ENCODE peak calls at places on chromosomes 13 and 19, in ten cellular contexts. One of them, this sample, is unnamed.

GRCh38 chr19:51342631-51343569 is 961 bp upstream of the VSIG10L start:
- DNase-seq in lower lobe of right lung: no peak
- DNase-seq in OCI-LY7: no peak
- DNase-seq in endothelial cell of umbilical vein: no peak
- DNase-seq in heart right ventricle: no peak
- DNase-seq in GM12865: no peak
- DNase-seq in prostate gland: no peak
- DNase-seq in BE2C: no peak
- DNase-seq in brain microvascular endothelial cell: no peak
- DNase-seq in gastrocnemius medialis: no peak
- DNase-seq in this sample: no peak

GRCh38 chr13:37657134-37657533 is 58.6 kb upstream of the POSTN start:
- DNase-seq in BE2C: no peak
- DNase-seq in brain microvascular endothelial cell: peak
- DNase-seq in gastrocnemius medialis: no peak
- DNase-seq in GM12865: no peak
- DNase-seq in prostate gland: no peak
- DNase-seq in endothelial cell of umbilical vein: peak
- DNase-seq in OCI-LY7: no peak
- DNase-seq in heart right ventricle: no peak
- DNase-seq in lower lobe of right lung: no peak
- DNase-seq in this sample: peak

GRCh38 chr13:24270639-24271131 is 38.7 kb upstream of the C1QTNF9 start:
- DNase-seq in lower lobe of right lung: peak
- DNase-seq in prostate gland: no peak
- DNase-seq in OCI-LY7: no peak
- DNase-seq in brain microvascular endothelial cell: peak
- DNase-seq in heart right ventricle: peak
- DNase-seq in endothelial cell of umbilical vein: peak
- DNase-seq in GM12865: peak
- DNase-seq in gastrocnemius medialis: peak
- DNase-seq in BE2C: no peak
- DNase-seq in this sample: no peak

GRCh38 chr19:48858984-48859710 is 9.3 kb downstream of the PLEKHA4 start:
- DNase-seq in brain microvascular endothelial cell: no peak
- DNase-seq in gastrocnemius medialis: no peak
- DNase-seq in BE2C: no peak
- DNase-seq in prostate gland: no peak
- DNase-seq in endothelial cell of umbilical vein: no peak
- DNase-seq in OCI-LY7: peak
- DNase-seq in heart right ventricle: no peak
- DNase-seq in GM12865: peak
- DNase-seq in lower lobe of right lung: peak
- DNase-seq in this sample: no peak

GRCh38 chr13:88450515-88450914 is 779.3 kb downstream of the SLITRK5 start:
- DNase-seq in OCI-LY7: no peak
- DNase-seq in BE2C: no peak
- DNase-seq in GM12865: no peak
- DNase-seq in endothelial cell of umbilical vein: no peak
- DNase-seq in lower lobe of right lung: no peak
- DNase-seq in prostate gland: no peak
- DNase-seq in heart right ventricle: no peak
- DNase-seq in gastrocnemius medialis: no peak
- DNase-seq in brain microvascular endothelial cell: no peak
- DNase-seq in this sample: no peak

GRCh38 chr19:3285647-3286176 is 61.3 kb downstream of the CELF5 start:
- DNase-seq in endothelial cell of umbilical vein: no peak
- DNase-seq in prostate gland: no peak
- DNase-seq in brain microvascular endothelial cell: no peak
- DNase-seq in BE2C: peak
- DNase-seq in lower lobe of right lung: no peak
- DNase-seq in gastrocnemius medialis: no peak
- DNase-seq in OCI-LY7: no peak
- DNase-seq in GM12865: no peak
- DNase-seq in heart right ventricle: no peak
- DNase-seq in this sample: no peak

GRCh38 chr13:24923305-24923640 is 159.3 kb downstream of the RNF17 start:
- DNase-seq in OCI-LY7: peak
- DNase-seq in endothelial cell of umbilical vein: no peak
- DNase-seq in heart right ventricle: peak
- DNase-seq in gastrocnemius medialis: no peak
- DNase-seq in prostate gland: no peak
- DNase-seq in GM12865: peak
- DNase-seq in lower lobe of right lung: no peak
- DNase-seq in brain microvascular endothelial cell: peak
- DNase-seq in BE2C: no peak
- DNase-seq in this sample: peak

GRCh38 chr13:26968431-26969335 is 202.9 kb downstream of the USP12 start:
- DNase-seq in OCI-LY7: no peak
- DNase-seq in gastrocnemius medialis: no peak
- DNase-seq in heart right ventricle: no peak
- DNase-seq in prostate gland: no peak
- DNase-seq in BE2C: peak
- DNase-seq in brain microvascular endothelial cell: peak
- DNase-seq in lower lobe of right lung: peak
- DNase-seq in endothelial cell of umbilical vein: no peak
- DNase-seq in GM12865: no peak
- DNase-seq in this sample: no peak

GRCh38 chr19:4206818-4207484 is 22.4 kb upstream of the EBI3 start:
- DNase-seq in prostate gland: no peak
- DNase-seq in BE2C: no peak
- DNase-seq in gastrocnemius medialis: no peak
- DNase-seq in lower lobe of right lung: no peak
- DNase-seq in GM12865: peak
- DNase-seq in brain microvascular endothelial cell: no peak
- DNase-seq in OCI-LY7: peak
- DNase-seq in endothelial cell of umbilical vein: no peak
- DNase-seq in heart right ventricle: no peak
- DNase-seq in this sample: no peak

GRCh38 chr13:98307744-98308524 is 130.9 kb upstream of the RNF113B start:
- DNase-seq in OCI-LY7: no peak
- DNase-seq in heart right ventricle: peak
- DNase-seq in gastrocnemius medialis: no peak
- DNase-seq in brain microvascular endothelial cell: no peak
- DNase-seq in lower lobe of right lung: no peak
- DNase-seq in endothelial cell of umbilical vein: no peak
- DNase-seq in GM12865: no peak
- DNase-seq in prostate gland: no peak
- DNase-seq in BE2C: no peak
- DNase-seq in this sample: no peak

GRCh38 chr19:6509118-6509971 is 7.2 kb upstream of the TUBB4A start:
- DNase-seq in lower lobe of right lung: peak
- DNase-seq in OCI-LY7: no peak
- DNase-seq in brain microvascular endothelial cell: no peak
- DNase-seq in heart right ventricle: no peak
- DNase-seq in prostate gland: no peak
- DNase-seq in BE2C: no peak
- DNase-seq in GM12865: no peak
- DNase-seq in gastrocnemius medialis: peak
- DNase-seq in endothelial cell of umbilical vein: no peak
- DNase-seq in this sample: no peak

GRCh38 chr19:6412111-6412999 is 12.3 kb downstream of the KHSRP start:
- DNase-seq in gastrocnemius medialis: no peak
- DNase-seq in endothelial cell of umbilical vein: no peak
- DNase-seq in BE2C: peak
- DNase-seq in OCI-LY7: peak
- DNase-seq in brain microvascular endothelial cell: peak
- DNase-seq in GM12865: peak
- DNase-seq in prostate gland: peak
- DNase-seq in heart right ventricle: no peak
- DNase-seq in lower lobe of right lung: no peak
- DNase-seq in this sample: no peak

GRCh38 chr13:39038569-39038898 is 278 bp downstream of the NHLRC3 start:
- DNase-seq in OCI-LY7: peak
- DNase-seq in prostate gland: no peak
- DNase-seq in gastrocnemius medialis: no peak
- DNase-seq in endothelial cell of umbilical vein: no peak
- DNase-seq in brain microvascular endothelial cell: no peak
- DNase-seq in heart right ventricle: no peak
- DNase-seq in GM12865: peak
- DNase-seq in lower lobe of right lung: no peak
- DNase-seq in BE2C: no peak
- DNase-seq in this sample: no peak

GRCh38 chr19:31319465-31319864 is 29.8 kb downstream of the TSHZ3 start:
- DNase-seq in BE2C: no peak
- DNase-seq in OCI-LY7: no peak
- DNase-seq in heart right ventricle: no peak
- DNase-seq in prostate gland: no peak
- DNase-seq in gastrocnemius medialis: no peak
- DNase-seq in brain microvascular endothelial cell: no peak
- DNase-seq in endothelial cell of umbilical vein: no peak
- DNase-seq in lower lobe of right lung: no peak
- DNase-seq in GM12865: no peak
- DNase-seq in this sample: no peak

GRCh38 chr19:19342086-19343015 is 21.7 kb downstream of the MAU2 start:
- DNase-seq in OCI-LY7: peak
- DNase-seq in prostate gland: peak
- DNase-seq in gastrocnemius medialis: peak
- DNase-seq in lower lobe of right lung: peak
- DNase-seq in GM12865: peak
- DNase-seq in BE2C: peak
- DNase-seq in heart right ventricle: peak
- DNase-seq in endothelial cell of umbilical vein: peak
- DNase-seq in brain microvascular endothelial cell: peak
- DNase-seq in this sample: no peak

DNA sequence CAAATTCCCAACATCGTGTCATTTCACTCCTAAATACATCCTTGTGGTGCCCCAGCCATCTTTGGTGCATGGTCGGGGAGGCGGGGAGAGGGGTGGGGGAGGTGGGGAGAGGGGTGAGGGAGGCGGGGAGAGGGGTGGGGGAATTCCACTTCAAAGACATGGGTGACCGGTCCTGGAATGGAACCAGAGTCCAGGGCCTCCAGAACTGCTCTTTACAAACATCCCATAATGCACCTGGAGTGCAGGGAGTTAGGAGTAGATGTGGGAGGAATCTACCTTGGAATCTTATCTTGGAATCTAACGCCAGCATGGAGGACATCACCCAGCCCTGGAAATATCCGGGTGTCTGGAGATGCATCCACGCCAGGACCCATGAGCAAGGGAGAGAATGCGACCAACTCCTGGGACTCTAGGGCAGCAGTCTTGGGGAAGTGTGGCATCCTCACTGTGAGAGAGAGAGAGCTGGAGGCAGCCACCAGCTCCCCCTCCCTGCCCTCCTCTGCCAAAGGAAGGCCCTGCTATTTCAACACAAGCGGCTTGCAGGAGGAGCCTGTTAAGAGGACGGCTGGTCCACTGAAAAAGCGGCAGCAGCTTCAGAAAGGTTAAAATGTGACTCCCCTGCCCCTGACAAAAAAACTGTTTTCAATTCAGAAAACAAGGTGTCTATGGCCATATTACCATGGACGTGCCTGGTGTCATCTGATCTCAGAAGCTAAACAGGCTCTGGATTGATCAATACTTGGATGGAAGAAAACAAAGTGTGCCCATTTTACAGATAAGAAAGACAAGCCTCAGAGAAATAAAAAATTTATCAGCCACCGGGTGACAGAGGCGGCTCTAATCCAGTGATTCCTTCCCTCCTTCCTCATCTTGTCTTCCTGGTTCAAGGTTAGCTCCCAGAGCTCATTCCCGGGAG is 211.7 kb downstream of the UQCRFS1 start:
- DNase-seq in brain microvascular endothelial cell: no peak
- DNase-seq in BE2C: no peak
- DNase-seq in GM12865: no peak
- DNase-seq in prostate gland: no peak
- DNase-seq in endothelial cell of umbilical vein: no peak
- DNase-seq in lower lobe of right lung: no peak
- DNase-seq in OCI-LY7: no peak
- DNase-seq in gastrocnemius medialis: no peak
- DNase-seq in heart right ventricle: no peak
- DNase-seq in this sample: no peak
- H3K4me3 ChIP-seq in brain microvascular endothelial cell: no peak
- H3K4me3 ChIP-seq in BE2C: no peak
- H3K4me3 ChIP-seq in GM12865: no peak
- H3K4me3 ChIP-seq in prostate gland: no peak
- H3K4me3 ChIP-seq in endothelial cell of umbilical vein: no peak
- H3K4me3 ChIP-seq in lower lobe of right lung: no peak
- H3K4me3 ChIP-seq in OCI-LY7: no peak
- H3K4me3 ChIP-seq in gastrocnemius medialis: no peak
- H3K4me3 ChIP-seq in heart right ventricle: no peak
- H3K4me3 ChIP-seq in this sample: no peak

GRCh38 chr13:93847162-93847561 is 620.6 kb downstream of the GPC6 start:
- DNase-seq in prostate gland: no peak
- DNase-seq in GM12865: peak
- DNase-seq in OCI-LY7: no peak
- DNase-seq in endothelial cell of umbilical vein: no peak
- DNase-seq in BE2C: no peak
- DNase-seq in gastrocnemius medialis: no peak
- DNase-seq in brain microvascular endothelial cell: peak
- DNase-seq in heart right ventricle: no peak
- DNase-seq in lower lobe of right lung: no peak
- DNase-seq in this sample: peak
- TF ChIP-seq CTCF in prostate gland: no peak
- TF ChIP-seq CTCF in GM12865: no peak
- TF ChIP-seq CTCF in OCI-LY7: no peak
- TF ChIP-seq CTCF in endothelial cell of umbilical vein: no peak
- TF ChIP-seq CTCF in BE2C: no peak
- TF ChIP-seq CTCF in gastrocnemius medialis: no peak
- TF ChIP-seq CTCF in brain microvascular endothelial cell: no peak
- TF ChIP-seq CTCF in heart right ventricle: no peak
- TF ChIP-seq CTCF in lower lobe of right lung: no peak
- TF ChIP-seq CTCF in this sample: no peak

DNA sequence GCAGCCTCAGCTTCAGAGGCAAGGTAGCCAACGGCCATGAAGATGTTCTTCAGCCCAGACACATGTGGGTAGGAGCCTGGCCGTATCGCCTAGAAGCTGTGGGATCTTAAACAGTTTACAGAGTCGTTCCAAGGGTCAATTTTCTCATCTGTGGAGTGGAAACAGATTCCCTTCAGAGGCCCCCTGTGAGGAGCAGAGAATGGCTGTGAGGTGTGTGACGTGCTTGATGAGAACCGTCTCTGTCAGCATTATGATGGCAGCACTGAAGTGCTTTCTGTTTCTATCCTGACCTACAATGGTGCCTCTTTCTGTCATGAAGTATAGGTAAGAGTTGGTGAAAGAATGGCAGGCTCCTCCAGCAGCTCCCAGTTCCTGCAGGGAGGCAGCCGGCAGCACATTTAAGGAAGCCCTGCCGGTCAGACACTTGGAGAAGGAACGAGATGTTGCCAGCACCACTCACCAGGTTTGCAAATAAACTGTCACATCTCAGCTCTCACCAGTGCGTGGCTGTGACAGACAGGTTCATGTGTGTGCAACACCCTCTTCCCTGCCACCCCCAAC is 277.3 kb downstream of the FOXO1 start:
- DNase-seq in heart right ventricle: no peak
- DNase-seq in gastrocnemius medialis: no peak
- DNase-seq in lower lobe of right lung: no peak
- DNase-seq in OCI-LY7: peak
- DNase-seq in GM12865: peak
- DNase-seq in BE2C: no peak
- DNase-seq in prostate gland: no peak
- DNase-seq in endothelial cell of umbilical vein: no peak
- DNase-seq in brain microvascular endothelial cell: no peak
- DNase-seq in this sample: no peak
- H3K4me3 ChIP-seq in heart right ventricle: no peak
- H3K4me3 ChIP-seq in gastrocnemius medialis: no peak
- H3K4me3 ChIP-seq in lower lobe of right lung: peak
- H3K4me3 ChIP-seq in OCI-LY7: peak
- H3K4me3 ChIP-seq in GM12865: peak
- H3K4me3 ChIP-seq in BE2C: no peak
- H3K4me3 ChIP-seq in prostate gland: no peak
- H3K4me3 ChIP-seq in endothelial cell of umbilical vein: no peak
- H3K4me3 ChIP-seq in brain microvascular endothelial cell: no peak
- H3K4me3 ChIP-seq in this sample: no peak

GRCh38 chr13:20776751-20777150 is 3.0 kb upstream of the EEF1AKMT1 start:
- DNase-seq in GM12865: no peak
- DNase-seq in OCI-LY7: no peak
- DNase-seq in brain microvascular endothelial cell: no peak
- DNase-seq in heart right ventricle: no peak
- DNase-seq in endothelial cell of umbilical vein: no peak
- DNase-seq in BE2C: no peak
- DNase-seq in gastrocnemius medialis: no peak
- DNase-seq in lower lobe of right lung: no peak
- DNase-seq in prostate gland: no peak
- DNase-seq in this sample: no peak
- TF ChIP-seq CTCF in GM12865: no peak
- TF ChIP-seq CTCF in OCI-LY7: peak
- TF ChIP-seq CTCF in brain microvascular endothelial cell: no peak
- TF ChIP-seq CTCF in heart right ventricle: no peak
- TF ChIP-seq CTCF in endothelial cell of umbilical vein: no peak
- TF ChIP-seq CTCF in BE2C: no peak
- TF ChIP-seq CTCF in gastrocnemius medialis: no peak
- TF ChIP-seq CTCF in lower lobe of right lung: no peak
- TF ChIP-seq CTCF in prostate gland: no peak
- TF ChIP-seq CTCF in this sample: no peak